ENCODE peak calls at places on chromosomes 2 and 18, in four cellular contexts. D is Peyer's patch, F is omental fat pad, K is GM13977. Y is an unnamed sample.

GRCh38 chr2:237429761-237430160 is 15.8 kb upstream of the COL6A3 start:
- DNase-seq in F (no peak), K (no peak), D (no peak), Y (no peak)

GRCh38 chr2:206494061-206494460 is 50.7 kb downstream of the ADAM23 start:
- DNase-seq in D (no peak), K (peak; percentile 7), F (no peak), Y (no peak)

GRCh38 chr2:121075006-121075545 is 209.9 kb downstream of the TFCP2L1 start:
- DNase-seq in K (no peak), F (peak; percentile 50), D (no peak), Y (no peak)

GRCh38 chr18:28584726-28585125 is 407.8 kb upstream of the CDH2 start:
- DNase-seq in D (no peak), F (no peak), K (no peak), Y (no peak)

GRCh38 chr2:98355881-98356280 is 9.6 kb downstream of the CNGA3 start:
- DNase-seq in F (no peak), D (no peak), K (no peak), Y (no peak)

GRCh38 chr2:19070866-19071265 is 287.6 kb downstream of the OSR1 start:
- DNase-seq in F (no peak), D (no peak), K (no peak), Y (no peak)

GRCh38 chr2:130806370-130806769 is 30.3 kb upstream of the ARHGEF4 start:
- DNase-seq in K (no peak), F (no peak), D (no peak), Y (no peak)

GRCh38 chr18:79494936-79495335 is 99.2 kb downstream of the NFATC1 start:
- DNase-seq in K (no peak), D (peak; percentile 40), F (peak; percentile 7), Y (no peak)

GRCh38 chr2:189601043-189601442 is 20.5 kb upstream of the SLC40A1 start:
- DNase-seq in K (no peak), D (no peak), F (no peak), Y (no peak)

GRCh38 chr2:68403199-68403644 is 38.1 kb downstream of the PLEK start:
- DNase-seq in D (peak; percentile 63), K (no peak), F (no peak), Y (no peak)

GRCh38 chr18:11570770-11571169 is 38.6 kb upstream of the SLC35G4 start:
- DNase-seq in D (no peak), F (no peak), K (no peak), Y (no peak)

GRCh38 chr2:86783615-86784339 is 6.9 kb downstream of the CD8A start:
- DNase-seq in F (no peak), K (peak; percentile 84), D (no peak), Y (peak; percentile 84)

GRCh38 chr2:48482774-48483173 is 47.2 kb upstream of the STON1 start:
- DNase-seq in D (no peak), F (no peak), K (no peak), Y (no peak)

GRCh38 chr2:239029958-239030357 is 182.1 kb downstream of the TWIST2 start:
- DNase-seq in K (no peak), F (no peak), D (no peak), Y (no peak)

GRCh38 chr2:68784849-68785248 is 50.2 kb downstream of the ARHGAP25 start:
- DNase-seq in F (no peak), D (no peak), K (no peak), Y (no peak)

GRCh38 chr2:128395640-128396499 is 77.2 kb upstream of the HS6ST1 start:
- DNase-seq in K (no peak), F (no peak), D (peak; percentile 35), Y (no peak)

GRCh38 chr2:72033636-72034035 is 114.0 kb downstream of the CYP26B1 start:
- DNase-seq in D (no peak), K (peak; percentile 3), F (no peak), Y (no peak)

GRCh38 chr2:176066645-176067586 is 16.8 kb downstream of the EVX2 start:
- DNase-seq in K (no peak), F (no peak), D (no peak), Y (no peak)

GRCh38 chr2:111045771-111046444 is 74.8 kb upstream of the BCL2L11 start:
- DNase-seq in K (no peak), D (no peak), F (no peak), Y (no peak)

GRCh38 chr18:65214456-65214855 is 536.4 kb upstream of the CDH7 start:
- DNase-seq in D (no peak), K (no peak), F (no peak), Y (no peak)

GRCh38 chr2:150142561-150142960 is 344.9 kb downstream of the RND3 start:
- DNase-seq in F (no peak), D (no peak), K (no peak), Y (no peak)

GRCh38 chr18:23273443-23273966 is 138.2 kb downstream of the CABLES1 start:
- DNase-seq in D (no peak), K (no peak), F (no peak), Y (no peak)

GRCh38 chr18:79396431-79397287 is 929 bp downstream of the NFATC1 start:
- DNase-seq in D (peak; percentile 79), K (peak; percentile 84), F (no peak), Y (peak; percentile 86)

GRCh38 chr2:29314816-29315571 is 199.8 kb downstream of the CLIP4 start:
- DNase-seq in D (peak; percentile 65), F (no peak), K (peak; percentile 37), Y (peak; percentile 53)

GRCh38 chr2:20062615-20063545 is 11.5 kb upstream of the LAPTM4A start:
- DNase-seq in F (no peak), D (no peak), K (no peak), Y (no peak)

GRCh38 chr18:74963820-74964446 is 245.0 kb downstream of the PTGR3 start:
- DNase-seq in K (peak; percentile 23), D (no peak), F (no peak), Y (peak; percentile 25)
- TF ChIP-seq CTCF in K (peak; percentile 48), D (peak; percentile 9), F (no peak), Y (peak; percentile 59)

DNA sequence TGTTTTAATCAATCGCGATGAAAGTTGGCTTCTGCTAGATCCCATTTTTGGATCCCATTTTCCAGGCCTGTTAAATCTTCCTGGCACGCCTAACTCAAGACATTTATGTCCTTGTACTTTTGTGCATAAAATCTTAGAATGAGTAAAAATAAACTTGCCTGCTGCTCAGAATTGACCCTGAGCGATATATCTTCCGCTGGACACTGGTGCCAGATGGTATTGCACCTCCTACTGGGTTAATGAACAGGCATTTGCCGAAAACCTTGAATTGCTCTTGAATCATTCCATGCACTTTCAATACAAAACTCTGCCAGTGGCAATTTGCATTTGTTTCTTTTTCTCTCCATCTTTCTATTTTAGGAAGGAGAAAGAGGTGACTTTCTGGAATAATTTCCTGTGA is 60.1 kb upstream of the MGAT5 start:
- DNase-seq in D (no peak), F (no peak), K (no peak), Y (no peak)
- TF ChIP-seq CTCF in D (no peak), F (no peak), K (no peak), Y (no peak)

DNA sequence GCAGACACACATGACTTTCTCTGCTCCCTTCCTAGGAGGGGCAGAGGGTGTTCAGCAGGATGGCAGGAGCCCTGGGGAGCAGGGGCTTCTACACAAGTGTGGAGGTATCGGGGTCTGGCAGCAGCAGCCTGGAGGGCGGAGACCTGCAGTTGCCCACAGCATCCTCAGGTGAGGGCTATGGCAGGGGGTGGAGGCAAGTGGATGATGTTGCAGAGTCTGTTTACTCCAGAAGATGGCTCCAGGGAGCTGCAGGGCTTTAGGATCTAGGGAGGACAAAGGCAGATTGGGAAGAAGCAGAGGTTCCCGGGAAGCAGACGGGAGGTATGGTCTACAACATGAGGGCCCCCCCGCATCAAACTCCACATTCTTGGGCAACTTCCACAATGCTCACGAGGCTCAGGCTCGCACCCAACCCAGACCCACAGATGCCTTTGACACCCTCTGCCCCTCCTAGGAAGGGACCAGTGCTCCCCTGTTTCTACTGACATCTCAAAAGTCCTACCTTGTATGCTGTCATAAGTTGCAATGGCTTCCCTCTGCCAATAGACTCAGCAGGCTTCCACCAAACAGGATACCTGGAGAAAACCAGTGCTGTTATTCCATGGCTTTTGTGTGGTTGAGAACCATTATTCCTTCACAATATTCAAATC is 12.0 kb upstream of the ATP6V1C2 start:
- DNase-seq in D (no peak), K (no peak), F (no peak), Y (no peak)
- TF ChIP-seq CTCF in D (no peak), K (peak; percentile 48), F (no peak), Y (peak; percentile 19)

GRCh38 chr2:46298522-46299351 is 1.5 kb downstream of the EPAS1 start:
- DNase-seq in K (peak; percentile 70), F (no peak), D (peak; percentile 73), Y (peak; percentile 74)
- TF ChIP-seq CTCF in K (peak; percentile 45), F (no peak), D (no peak), Y (peak; percentile 26)

GRCh38 chr2:231605607-231606091 is 13.0 kb downstream of the TEX44 start:
- DNase-seq in K (no peak), F (no peak), D (no peak), Y (no peak)
- TF ChIP-seq CTCF in K (no peak), F (no peak), D (no peak), Y (no peak)

DNA sequence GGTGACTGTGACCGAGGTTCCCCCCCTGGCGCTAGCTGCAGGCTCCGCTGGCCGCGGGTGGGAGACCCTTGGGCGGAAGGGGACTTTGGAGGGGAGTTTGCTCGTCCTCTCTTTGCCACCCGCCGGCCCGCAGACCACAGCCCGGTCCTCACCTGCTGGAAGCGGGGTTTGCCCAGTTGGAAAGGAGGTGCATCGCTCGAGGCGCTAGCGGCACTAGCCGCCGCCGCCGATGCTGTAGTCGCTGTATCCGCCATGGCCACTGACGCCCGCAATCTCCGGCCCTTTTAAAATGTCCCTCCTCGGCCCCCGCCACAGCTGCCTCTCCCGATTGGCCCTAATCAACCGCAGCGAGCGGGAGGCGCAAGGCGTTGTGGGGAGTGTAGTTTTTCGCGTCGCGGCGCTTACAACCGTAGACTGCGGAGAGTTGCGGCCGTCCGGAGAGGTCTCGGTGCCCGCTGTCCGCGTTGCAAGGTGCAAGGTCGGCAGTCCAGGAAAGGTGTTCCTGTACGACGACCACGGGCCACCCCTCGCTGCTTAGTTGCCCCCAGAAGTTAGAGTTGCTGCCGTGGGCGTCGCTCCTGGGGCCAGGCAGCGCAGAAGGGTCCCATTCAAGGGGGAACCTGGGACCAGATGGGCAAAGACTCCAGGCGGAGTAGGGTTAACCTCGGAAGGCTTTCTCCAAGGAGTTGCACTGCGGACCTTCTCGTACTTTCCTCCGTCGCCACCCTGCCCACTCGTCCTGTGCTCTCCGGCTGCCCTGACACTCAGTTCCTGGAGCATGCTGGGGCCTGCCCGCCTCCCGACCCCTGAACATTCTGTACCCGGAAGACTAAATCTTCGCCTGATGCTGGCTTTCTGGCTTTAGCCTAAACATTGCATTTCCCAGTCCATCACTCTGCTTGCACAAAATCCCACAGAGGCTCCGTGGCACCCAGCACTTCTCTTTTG is at the start of gene SFXN5:
- DNase-seq in D (peak; percentile 97), K (peak; percentile 91), F (peak; percentile 87), Y (peak; percentile 91)
- TF ChIP-seq CTCF in D (no peak), K (no peak), F (no peak), Y (no peak)